ENCODE peak calls at places on chromosomes 4 and X, in four cellular contexts. O, B, U and V are unnamed samples.

GRCh38 chr4:114857831-114858230 is 255.6 kb downstream of the NDST4 start:
- DNase-seq in O (no peak), B (no peak), U (no peak), V (peak)

GRCh38 chrX:150052226-150052625 is 113.9 kb upstream of the EOLA2 start:
- DNase-seq in O (no peak), B (no peak), U (no peak), V (no peak)

GRCh38 chr4:4524364-4524763 is 17.5 kb downstream of the STX18 start:
- DNase-seq in O (no peak), B (peak), U (no peak), V (peak)

GRCh38 chrX:26783512-26784225 is 567.7 kb downstream of the MAGEB5 start:
- DNase-seq in O (no peak), B (peak), U (peak), V (peak)

GRCh38 chr4:169345207-169345788 is 74.5 kb upstream of the SH3RF1 start:
- DNase-seq in O (no peak), B (no peak), U (no peak), V (no peak)

GRCh38 chr4:133775469-133775868 is 426.1 kb downstream of the PABPC4L start:
- DNase-seq in O (no peak), B (no peak), U (no peak), V (no peak)

GRCh38 chr4:5459236-5459635 is 249.1 kb downstream of the EVC2 start:
- DNase-seq in O (no peak), B (no peak), U (no peak), V (no peak)

GRCh38 chrX:153226344-153227190 is 47.5 kb downstream of the MAGEA1 start:
- DNase-seq in O (no peak), B (peak), U (peak), V (peak)

GRCh38 chrX:16479206-16479869 is 170.6 kb upstream of the S100G start:
- DNase-seq in O (no peak), B (no peak), U (no peak), V (no peak)

GRCh38 chr4:1720163-1720983 is 750 bp downstream of the TMEM129 start:
- DNase-seq in O (no peak), B (peak), U (peak), V (peak)

GRCh38 chrX:29746326-29746725 is 469.0 kb upstream of the MAGEB2 start:
- DNase-seq in O (no peak), B (no peak), U (no peak), V (no peak)